ENCODE peak calls at places on chromosome 20, in four cellular contexts. Z, A, C and N are unnamed samples.

GRCh38 chr20:36384022-36384619 is 78.0 kb downstream of the DLGAP4 start:
- DNase-seq in A (no peak), C (peak), Z (peak), N (peak)

GRCh38 chr20:59749293-59749680 is 144.9 kb downstream of the PHACTR3 start:
- DNase-seq in C (no peak), Z (no peak), A (no peak), N (no peak)

GRCh38 chr20:46324379-46324778 is 16.1 kb upstream of the CDH22 start:
- DNase-seq in Z (no peak), A (no peak), C (no peak), N (no peak)

GRCh38 chr20:35463455-35464300 is 8.3 kb downstream of the CEP250 start:
- DNase-seq in Z (peak), C (peak), A (no peak), N (peak)

GRCh38 chr20:16399801-16400200 is 173.4 kb downstream of the KIF16B start:
- DNase-seq in C (no peak), A (no peak), Z (no peak), N (no peak)

GRCh38 chr20:50244352-50245149 is 53.9 kb downstream of the CEBPB start:
- DNase-seq in A (no peak), Z (no peak), C (peak), N (no peak)

GRCh38 chr20:35012227-35013069 is 56.8 kb downstream of the MYH7B start:
- DNase-seq in C (no peak), Z (no peak), A (no peak), N (no peak)

GRCh38 chr20:61810066-61810708 is 255.5 kb downstream of the TAF4 start:
- DNase-seq in A (no peak), C (no peak), Z (no peak), N (no peak)

GRCh38 chr20:61461459-61461858 is 209.4 kb downstream of the CDH4 start:
- DNase-seq in Z (no peak), C (no peak), A (no peak), N (no peak)

DNA sequence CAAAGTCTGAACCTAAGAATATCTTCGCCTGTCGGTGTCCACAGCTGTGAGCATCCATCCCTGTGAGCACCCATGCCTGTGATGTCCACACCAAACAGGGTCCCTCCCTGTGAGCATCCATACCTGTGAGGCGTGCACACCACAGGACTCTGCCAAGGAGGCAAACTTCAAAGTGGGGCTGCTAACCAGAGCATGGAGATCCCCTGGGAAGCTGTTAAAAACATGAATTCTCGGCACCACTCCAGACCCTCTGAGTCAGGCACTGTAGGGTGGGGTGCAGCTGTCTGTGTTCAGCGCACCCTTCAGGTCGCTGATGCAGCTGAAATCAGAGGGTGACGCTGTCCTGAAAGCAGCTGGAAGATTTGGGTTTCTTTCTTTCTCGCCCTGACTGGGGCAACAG is 85.4 kb upstream of the NXT1 start:
- DNase-seq in Z (no peak), A (no peak), C (no peak), N (no peak)
- TF ChIP-seq JUND in Z (no peak), A (no peak), C (no peak), N (no peak)

GRCh38 chr20:9884061-9884460 is 45.2 kb upstream of the PAK5 start:
- DNase-seq in Z (no peak), A (no peak), C (no peak), N (no peak)

GRCh38 chr20:9878096-9878495 is 39.2 kb upstream of the PAK5 start:
- DNase-seq in Z (no peak), A (no peak), C (no peak), N (no peak)
- TF ChIP-seq JUND in Z (no peak), A (no peak), C (no peak), N (no peak)

GRCh38 chr20:19683168-19683567 is 74.9 kb upstream of the RIN2 start:
- DNase-seq in A (no peak), C (no peak), Z (no peak), N (no peak)
- TF ChIP-seq JUND in A (no peak), C (no peak), Z (no peak), N (no peak)

GRCh38 chr20:45157977-45158376 is 16.7 kb upstream of the PI3 start:
- DNase-seq in C (peak), Z (no peak), A (no peak), N (no peak)
- TF ChIP-seq JUND in C (no peak), Z (no peak), A (no peak), N (no peak)

DNA sequence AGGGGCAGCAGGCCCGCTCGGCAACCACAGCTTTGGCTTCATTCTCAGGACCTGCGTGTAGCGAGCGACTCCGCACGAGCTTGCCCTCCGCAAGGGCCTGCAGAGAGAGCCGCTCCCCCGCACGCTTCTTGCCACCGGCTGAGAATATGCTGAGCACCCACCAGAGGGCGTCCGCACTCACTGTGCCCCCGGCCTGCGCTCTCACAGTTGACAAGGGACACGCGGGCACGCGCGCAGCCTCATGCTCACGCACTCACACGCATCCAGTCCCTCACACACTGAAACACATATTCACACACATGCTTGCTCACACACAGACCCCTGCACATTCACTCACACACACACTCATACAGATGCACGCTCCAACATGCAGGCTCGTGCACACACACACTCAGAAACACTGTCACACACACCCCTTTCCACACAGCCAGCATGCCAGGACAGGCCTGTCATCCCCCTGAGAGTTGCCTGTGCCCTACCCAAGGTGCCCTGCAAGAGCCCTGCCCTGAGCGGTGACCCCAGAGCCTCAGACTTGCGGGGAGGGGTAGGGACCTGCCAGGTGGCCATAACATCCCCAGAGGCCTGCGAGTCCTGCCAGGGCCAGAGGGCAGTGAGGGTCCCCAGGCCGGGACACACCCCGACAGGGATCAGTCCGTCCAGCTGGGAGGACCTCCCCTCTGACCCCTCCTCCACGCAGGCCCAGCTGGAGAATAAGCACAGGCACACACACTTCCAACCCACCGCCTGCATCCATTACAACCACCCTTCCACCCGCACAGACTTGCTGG is 174.1 kb downstream of the BMP7 start:
- DNase-seq in C (peak), Z (peak), A (peak), N (peak)
- TF ChIP-seq JUND in C (no peak), Z (no peak), A (no peak), N (no peak)

DNA sequence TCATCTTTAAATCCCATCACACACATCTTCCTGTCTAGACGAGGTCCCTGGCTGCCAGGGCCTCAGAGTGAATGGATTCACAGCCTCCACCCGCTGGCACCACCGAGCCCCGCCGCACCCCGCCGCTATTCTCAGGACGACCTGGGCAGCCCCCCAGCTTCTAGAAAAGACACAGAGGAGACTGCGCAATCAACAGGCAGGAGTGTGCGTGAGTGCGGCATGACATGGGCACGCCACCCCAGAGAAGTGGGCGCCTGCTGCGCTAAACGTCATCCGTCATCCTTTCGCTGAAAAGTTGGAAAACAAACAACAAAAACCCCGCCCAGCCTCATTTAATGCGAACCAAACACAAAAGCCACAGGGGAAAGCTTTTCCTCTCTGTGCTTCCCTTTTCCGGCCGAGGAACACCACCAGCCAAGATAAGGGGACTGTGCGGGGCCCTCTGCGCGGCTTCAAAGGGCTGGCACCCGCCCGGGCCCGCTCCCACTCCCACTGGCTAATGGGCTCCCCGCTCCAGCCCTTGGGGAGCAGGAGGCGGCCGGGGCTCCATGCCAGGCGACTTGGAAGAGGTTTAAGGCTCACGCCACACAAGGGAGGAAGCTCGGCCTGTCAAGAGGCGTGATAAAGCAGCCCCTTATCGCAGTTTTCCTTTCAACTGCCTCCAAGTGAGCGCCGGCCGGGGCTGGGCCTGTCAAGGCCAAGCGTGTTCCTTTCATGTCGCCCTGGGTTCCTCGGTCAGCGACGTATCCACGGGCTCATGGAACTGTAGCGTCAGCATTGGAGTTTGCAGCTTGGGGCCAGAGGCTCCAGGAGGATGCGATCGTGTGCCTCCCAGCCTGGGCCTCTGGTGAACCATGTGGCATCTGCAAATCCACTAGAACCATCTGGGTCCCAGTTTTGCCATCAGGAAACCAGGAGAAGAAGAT is 50.1 kb downstream of the NFATC2 start:
- DNase-seq in A (no peak), C (no peak), Z (no peak), N (no peak)
- TF ChIP-seq JUND in A (no peak), C (no peak), Z (no peak), N (no peak)